ENCODE peak calls at places on chromosomes 3 and 15, in five cellular contexts. N, W, Z, R and M are unnamed samples.

GRCh38 chr15:70237626-70238025 is 139.9 kb upstream of the TLE3 start:
- DNase-seq in R (no peak), W (no peak), N (no peak), Z (no peak), M (no peak)

GRCh38 chr15:70160267-70160666 is 62.5 kb upstream of the TLE3 start:
- DNase-seq in Z (no peak), R (no peak), N (no peak), W (no peak), M (no peak)

GRCh38 chr3:45087155-45087554 is 59.0 kb downstream of the CDCP1 start:
- DNase-seq in W (peak; percentile 69), Z (no peak), N (no peak), R (no peak), M (no peak)

GRCh38 chr3:66997560-66998074 is 490 bp upstream of the KBTBD8 start:
- DNase-seq in R (no peak), W (peak; percentile 99), N (no peak), Z (no peak), M (no peak)

GRCh38 chr3:138125548-138126221 is 6.5 kb downstream of the A4GNT start:
- DNase-seq in R (no peak), W (peak; percentile 51), Z (no peak), N (no peak), M (no peak)

GRCh38 chr15:47673343-47673761 is 44.0 kb upstream of the SEMA6D start:
- DNase-seq in R (no peak), N (no peak), W (peak; percentile 4), Z (no peak), M (no peak)

GRCh38 chr3:186998937-186999368 is 68.6 kb downstream of the ST6GAL1 start:
- DNase-seq in Z (no peak), W (no peak), R (no peak), N (peak; percentile 94), M (no peak)

GRCh38 chr15:93179704-93180103 is 90.7 kb upstream of the RGMA start:
- DNase-seq in R (no peak), N (peak; percentile 53), W (no peak), Z (peak; percentile 55), M (no peak)

GRCh38 chr3:149454746-149455145 is 19.8 kb upstream of the TM4SF4 start:
- DNase-seq in N (no peak), Z (no peak), W (peak; percentile 69), R (no peak), M (no peak)

GRCh38 chr3:9780451-9780797 is 10.7 kb upstream of the CAMK1 start:
- DNase-seq in Z (no peak), W (no peak), R (no peak), N (no peak), M (no peak)

GRCh38 chr3:141878326-141878725 is 1.9 kb downstream of the ATP1B3 start:
- DNase-seq in W (no peak), N (no peak), Z (no peak), R (no peak), M (no peak)

GRCh38 chr15:54082836-54083492 is 104.7 kb downstream of the UNC13C start:
- DNase-seq in R (no peak), W (peak; percentile 6), N (peak; percentile 44), Z (peak; percentile 44), M (no peak)

GRCh38 chr3:153247331-153248311 is 85.6 kb downstream of the RAP2B start:
- DNase-seq in W (no peak), R (no peak), Z (no peak), N (no peak), M (no peak)

GRCh38 chr3:188437921-188438320 is 284.0 kb downstream of the LPP start:
- DNase-seq in W (peak; percentile 7), N (no peak), R (no peak), Z (no peak), M (no peak)

GRCh38 chr3:138696661-138697370 is 88.2 kb downstream of the FAIM start:
- DNase-seq in Z (no peak), R (no peak), N (no peak), W (peak; percentile 60), M (no peak)

GRCh38 chr3:15305366-15305844 is 27.0 kb downstream of the SH3BP5 start:
- DNase-seq in W (peak; percentile 87), R (no peak), N (no peak), Z (peak; percentile 50), M (no peak)

GRCh38 chr3:72725229-72725628 is 123.0 kb downstream of the SHQ1 start:
- DNase-seq in Z (no peak), W (no peak), R (no peak), N (no peak), M (no peak)

GRCh38 chr15:90818251-90819210 is 49.9 kb upstream of the FURIN start:
- DNase-seq in Z (no peak), N (peak; percentile 68), R (no peak), W (peak; percentile 13), M (no peak)

GRCh38 chr3:150733936-150734794 is 28.8 kb downstream of the SIAH2 start:
- DNase-seq in N (no peak), R (no peak), Z (no peak), W (no peak), M (no peak)

GRCh38 chr15:52331490-52332240 is 36.1 kb upstream of the MYO5C start:
- DNase-seq in Z (no peak), W (peak; percentile 72), R (peak; percentile 17), N (no peak), M (no peak)

GRCh38 chr15:70236306-70237103 is 138.8 kb upstream of the TLE3 start:
- DNase-seq in R (no peak), W (peak; percentile 16), Z (no peak), N (no peak), M (no peak)

GRCh38 chr15:99618941-99619411 is 53.2 kb downstream of the MEF2A start:
- DNase-seq in W (peak; percentile 49), N (peak; percentile 37), Z (no peak), R (no peak), M (no peak)

GRCh38 chr15:41822957-41823356 is 4.9 kb upstream of the JMJD7 start:
- DNase-seq in N (no peak), Z (no peak), R (no peak), W (no peak), M (no peak)

GRCh38 chr3:31364188-31364587 is 168.5 kb upstream of the STT3B start:
- DNase-seq in N (no peak), R (no peak), W (no peak), Z (no peak), M (no peak)

GRCh38 chr3:152359385-152360248 is 90.9 kb downstream of the MBNL1 start:
- DNase-seq in R (no peak), W (no peak), Z (no peak), N (no peak), M (no peak)

GRCh38 chr3:187450791-187451190 is 82.6 kb downstream of the RTP4 start:
- DNase-seq in Z (no peak), W (no peak), R (no peak), N (no peak), M (no peak)

GRCh38 chr15:25693321-25694237 is 169.5 kb downstream of the ATP10A start:
- DNase-seq in Z (no peak), R (no peak), N (peak; percentile 74), W (peak; percentile 28), M (no peak)
- TF ChIP-seq CTCF in Z (peak; percentile 43), R (no peak), N (peak; percentile 84), W (peak; percentile 73), M (peak; percentile 72)

DNA sequence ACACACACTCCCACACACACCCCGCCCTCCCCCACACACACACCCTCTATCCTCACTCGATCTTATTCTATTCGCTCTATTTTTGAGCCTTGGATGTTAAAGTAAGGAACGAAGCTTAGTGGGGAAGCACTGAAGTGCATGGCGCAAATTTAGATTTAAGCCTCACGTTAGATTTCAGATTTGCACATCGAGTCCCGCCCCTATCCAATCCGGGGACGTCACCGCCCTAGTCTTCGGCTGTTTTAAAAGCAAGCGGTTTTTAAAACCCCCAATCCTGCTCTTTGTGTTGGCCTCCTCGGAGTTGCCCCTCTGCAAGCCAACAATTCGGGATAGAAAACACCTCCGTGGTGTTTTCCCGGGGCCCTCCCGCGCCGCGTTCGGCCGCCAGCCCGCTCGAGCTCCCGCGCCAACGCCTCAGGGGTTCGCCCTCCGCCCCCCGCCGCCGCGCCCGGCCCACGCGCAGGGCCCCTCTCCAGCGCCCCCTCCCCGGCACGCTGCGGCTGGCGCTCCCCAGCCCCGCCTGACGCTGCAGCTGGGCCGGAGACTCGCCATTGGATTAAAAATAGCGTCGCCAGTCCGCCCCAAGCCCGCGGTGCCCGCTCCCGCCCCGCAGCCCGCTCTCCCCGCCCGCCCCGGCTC is at the start of gene USP13:
- DNase-seq in R (peak; percentile 70), N (peak; percentile 76), Z (peak; percentile 81), W (peak; percentile 82), M (peak; percentile 86)
- TF ChIP-seq CTCF in R (no peak), N (no peak), Z (no peak), W (no peak), M (no peak)

GRCh38 chr3:126371096-126371705 is 14.0 kb upstream of the KLF15 start:
- DNase-seq in W (no peak), R (no peak), Z (no peak), N (no peak), M (no peak)
- TF ChIP-seq CTCF in W (no peak), R (no peak), Z (no peak), N (no peak), M (no peak)

DNA sequence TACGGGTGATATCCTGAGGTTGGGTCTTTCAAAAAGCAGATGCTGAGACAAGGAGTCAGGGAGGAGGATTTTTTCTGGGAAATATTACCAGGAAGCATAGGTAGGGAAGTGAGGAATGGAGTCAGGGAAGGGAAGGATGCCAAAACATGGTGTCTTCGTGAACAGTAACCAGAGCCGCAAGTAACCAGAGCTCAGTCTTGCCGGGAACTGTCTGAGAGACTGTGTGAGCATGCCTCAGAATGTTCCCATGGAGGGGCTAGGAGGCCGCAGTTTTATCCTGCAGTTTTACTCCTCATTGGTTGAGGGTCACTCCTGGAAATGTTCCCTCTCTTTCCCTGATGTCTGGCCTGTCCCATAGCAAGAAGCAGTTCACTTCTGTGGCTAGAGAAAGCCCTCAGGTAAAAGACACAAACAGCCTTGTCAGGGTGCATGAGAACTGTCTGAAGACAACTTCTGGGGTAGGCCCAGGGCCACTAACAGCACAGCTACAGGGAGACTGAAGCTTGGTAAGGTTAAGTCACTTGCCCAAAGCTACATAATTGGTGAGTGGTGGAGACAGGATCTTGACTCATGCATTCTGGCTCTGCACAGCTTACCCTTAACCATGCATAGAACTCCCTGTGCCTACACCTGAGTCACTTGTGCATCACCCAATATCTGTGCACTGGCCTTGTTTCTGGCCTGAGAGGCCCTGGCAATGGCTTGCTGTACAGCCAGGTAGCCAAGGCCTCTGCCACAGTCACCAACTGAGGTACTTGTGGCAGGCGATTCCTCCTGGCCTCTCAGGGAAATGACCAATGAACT is 76.3 kb upstream of the FRMD4B start:
- DNase-seq in Z (no peak), R (no peak), N (no peak), W (no peak), M (no peak)
- TF ChIP-seq CTCF in Z (no peak), R (no peak), N (no peak), W (no peak), M (no peak)

DNA sequence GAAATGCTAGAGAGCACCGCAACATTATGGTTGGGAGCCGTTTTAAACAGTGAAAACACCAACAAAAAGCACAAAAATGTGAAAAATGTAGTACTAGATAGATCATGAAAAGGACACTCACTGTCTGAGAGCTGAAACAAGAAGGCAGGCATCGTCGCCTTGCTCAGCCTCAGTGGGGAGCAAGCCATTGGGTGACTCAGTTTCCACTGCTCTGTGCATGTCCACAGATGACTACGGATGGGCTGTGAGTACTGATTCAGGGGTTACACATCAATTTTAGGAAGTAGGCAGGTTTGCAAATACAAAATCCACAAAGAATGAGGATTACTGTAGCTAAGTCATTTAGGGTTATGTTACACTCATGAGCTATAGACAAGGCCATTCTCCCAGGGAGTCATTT is 10.8 kb downstream of the NOX5 start:
- DNase-seq in R (no peak), W (no peak), Z (no peak), N (no peak), M (no peak)
- TF ChIP-seq CTCF in R (no peak), W (no peak), Z (no peak), N (no peak), M (no peak)